ENCODE peak calls at places on chromosomes 7 and 10, in eight cellular contexts. J is GM12865; C is caudate nucleus; P is cerebellar nuclear complex; K is non-pigmented ciliary epithelial cell; G is GM19239; L is stimulated activated CD8-positive, alpha-beta memory T cell treated with anti-CD3 and anti-CD28 coated beads, Interleukin-7, amount 100 ng/mL, for 1 hour; T is astrocyte of the spinal cord. D is an unnamed sample.
A peak's percentile ranks its signal among the peaks of the same experiment; 100 is the strongest.

GRCh38 chr7:100974021-100974420 is 4.7 kb downstream of the MUC12 start:
- DNase-seq in T (no peak), P (no peak), J (no peak), G (no peak), L (no peak), C (no peak), K (no peak), D (no peak)

GRCh38 chr7:2477447-2478386 is 1.5 kb upstream of the GRIFIN start:
- DNase-seq in L (peak; percentile 21), T (peak; percentile 50), K (no peak), P (no peak), J (peak; percentile 56), C (no peak), G (peak; percentile 85), D (peak; percentile 22)

GRCh38 chr10:123318516-123318915 is 164.3 kb downstream of the BUB3 start:
- DNase-seq in C (no peak), J (no peak), G (no peak), L (no peak), K (no peak), T (no peak), P (no peak), D (no peak)

GRCh38 chr10:60413306-60414012 is 23.8 kb upstream of the ANK3 start:
- DNase-seq in G (no peak), P (no peak), K (no peak), L (no peak), J (no peak), C (no peak), T (no peak), D (peak; percentile 44)

GRCh38 chr7:115462301-115463015 is 540.6 kb downstream of the MDFIC start:
- DNase-seq in T (no peak), G (no peak), J (no peak), L (no peak), K (no peak), P (no peak), C (no peak), D (no peak)

GRCh38 chr10:1543596-1543995 is 193.7 kb downstream of the ADARB2 start:
- DNase-seq in J (no peak), K (no peak), P (no peak), L (no peak), G (no peak), C (no peak), T (no peak), D (no peak)

GRCh38 chr7:2567663-2568238 is 9.0 kb downstream of the IQCE start:
- DNase-seq in P (peak; percentile 8), L (no peak), G (no peak), J (peak; percentile 47), C (peak; percentile 57), T (peak; percentile 45), K (no peak), D (peak; percentile 70)

GRCh38 chr7:107219563-107220244 is 50.9 kb downstream of the HBP1 start:
- DNase-seq in J (no peak), P (no peak), K (no peak), G (no peak), L (no peak), C (no peak), T (no peak), D (no peak)

GRCh38 chr10:101495324-101495925 is 92.6 kb downstream of the POLL start:
- DNase-seq in G (no peak), L (no peak), K (no peak), C (no peak), T (no peak), J (peak; percentile 17), P (no peak), D (peak; percentile 4)

GRCh38 chr7:110373514-110374258 is 717.2 kb upstream of the LRRN3 start:
- DNase-seq in K (no peak), C (peak; percentile 3), P (no peak), L (no peak), T (peak; percentile 8), J (no peak), G (no peak), D (no peak)

GRCh38 chr10:132678436-132679216 is 107.3 kb downstream of the NKX6-2 start:
- DNase-seq in K (no peak), T (no peak), L (no peak), P (no peak), C (no peak), J (no peak), G (no peak), D (no peak)

GRCh38 chr10:110774069-110775021 is 97.4 kb upstream of the PDCD4 start:
- DNase-seq in T (peak; percentile 65), J (peak; percentile 96), P (no peak), G (peak; percentile 72), K (peak; percentile 54), C (no peak), L (no peak), D (peak; percentile 53)